ENCODE peak calls at places on chromosomes 16 and 17, in four cellular contexts. C is GM13976, Q is endothelial cell of umbilical vein, S is hypothalamus. M is an unnamed sample.

GRCh38 chr16:4489030-4489429 is 12.8 kb downstream of the HMOX2 start:
- DNase-seq in S (no peak), Q (peak), C (no peak), M (no peak)

GRCh38 chr17:49994085-49995054 is 654 bp downstream of the DLX3 start:
- DNase-seq in Q (peak), S (no peak), C (peak), M (no peak)

GRCh38 chr16:27334874-27335273 is 21.1 kb downstream of the IL4R start:
- DNase-seq in S (no peak), Q (no peak), C (no peak), M (no peak)

GRCh38 chr16:15607700-15608396 is 35.1 kb downstream of the MARF1 start:
- DNase-seq in S (no peak), C (no peak), Q (no peak), M (peak)

GRCh38 chr17:49583226-49583625 is 7.6 kb downstream of the NXPH3 start:
- DNase-seq in C (no peak), Q (no peak), S (no peak), M (no peak)

GRCh38 chr17:77429985-77430752 is 289.4 kb downstream of the SEC14L1 start:
- DNase-seq in Q (peak), S (no peak), C (peak), M (peak)

GRCh38 chr16:24701521-24701951 is 27.9 kb upstream of the TNRC6A start:
- DNase-seq in S (no peak), Q (peak), C (no peak), M (peak)

GRCh38 chr16:48182979-48183537 is 27.3 kb upstream of the ABCC12 start:
- DNase-seq in C (no peak), Q (no peak), S (no peak), M (no peak)

GRCh38 chr17:82356028-82356427 is 3.0 kb upstream of the TEX19 start:
- DNase-seq in S (no peak), C (no peak), Q (no peak), M (no peak)

GRCh38 chr17:661509-661908 is 53.1 kb downstream of the VPS53 start:
- DNase-seq in S (no peak), C (peak), Q (no peak), M (no peak)

GRCh38 chr16:30527635-30528178 is 1.3 kb upstream of the ZNF768 start:
- DNase-seq in S (no peak), C (peak), Q (no peak), M (no peak)

GRCh38 chr16:23064642-23065041 is 84.6 kb downstream of the USP31 start:
- DNase-seq in C (no peak), Q (no peak), S (no peak), M (no peak)

GRCh38 chr17:60327122-60327869 is 64.6 kb downstream of the USP32 start:
- DNase-seq in S (no peak), Q (no peak), C (no peak), M (no peak)

GRCh38 chr16:88821168-88821850 is 9.6 kb upstream of the APRT start:
- DNase-seq in C (no peak), Q (no peak), S (no peak), M (no peak)

GRCh38 chr17:56638536-56639177 is 45.2 kb downstream of the NOG start:
- DNase-seq in S (no peak), Q (no peak), C (no peak), M (no peak)

GRCh38 chr17:4679652-4680051 is 24.3 kb downstream of the PELP1 start:
- DNase-seq in Q (peak), C (no peak), S (no peak), M (peak)

GRCh38 chr17:75846701-75847594 is 2.7 kb upstream of the UNC13D start:
- DNase-seq in C (no peak), S (no peak), Q (no peak), M (no peak)

GRCh38 chr16:89137666-89138512 is 33.7 kb upstream of the CDH15 start:
- DNase-seq in Q (no peak), S (no peak), C (no peak), M (no peak)

GRCh38 chr17:40112718-40113109 is 9.1 kb upstream of the MSL1 start:
- DNase-seq in Q (no peak), C (no peak), S (no peak), M (no peak)

GRCh38 chr16:57645691-57646387 is 17.4 kb downstream of the ADGRG1 start:
- DNase-seq in Q (peak), S (no peak), C (no peak), M (peak)

GRCh38 chr16:65601781-65602180 is 479.9 kb upstream of the CDH11 start:
- DNase-seq in S (no peak), Q (no peak), C (no peak), M (no peak)

GRCh38 chr17:42121066-42121769 is at the start of gene KAT2A:
- DNase-seq in S (peak), C (peak), Q (peak), M (peak)

GRCh38 chr17:36129616-36130015 is 26.0 kb downstream of the CCL4 start:
- DNase-seq in Q (no peak), C (no peak), S (no peak), M (no peak)

GRCh38 chr16:74450236-74450635 is 29.0 kb upstream of the CLEC18B start:
- DNase-seq in Q (no peak), S (no peak), C (no peak), M (no peak)

GRCh38 chr16:31213877-31214704 is at the start of gene TRIM72:
- DNase-seq in S (no peak), Q (no peak), C (no peak), M (no peak)

GRCh38 chr16:14553447-14553846 is 76.6 kb downstream of the PARN start:
- DNase-seq in S (no peak), Q (no peak), C (no peak), M (no peak)

GRCh38 chr17:73278465-73279453 is 17.1 kb upstream of the CPSF4L start:
- DNase-seq in C (no peak), Q (peak), S (no peak), M (peak)

GRCh38 chr17:81723651-81724209 is 11.6 kb downstream of the SLC25A10 start:
- DNase-seq in Q (no peak), C (no peak), S (no peak), M (no peak)

GRCh38 chr16:15498427-15499175 is 64.2 kb downstream of the BMERB1 start:
- DNase-seq in Q (no peak), S (no peak), C (no peak), M (no peak)

GRCh38 chr16:70289229-70290098 is at the start of gene AARS1:
- DNase-seq in S (peak), Q (peak), C (peak), M (peak)

GRCh38 chr16:6081320-6081976 is 983.9 kb upstream of the EEF2KMT start:
- DNase-seq in Q (no peak), C (peak), S (peak), M (peak)

GRCh38 chr17:11511696-11512095 is 86.6 kb upstream of the DNAH9 start:
- DNase-seq in C (no peak), Q (no peak), S (no peak), M (no peak)

GRCh38 chr16:64865037-64865696 is 256.7 kb downstream of the CDH11 start:
- DNase-seq in S (no peak), C (no peak), Q (no peak), M (no peak)

GRCh38 chr17:65473985-65474384 is 87.5 kb downstream of the AXIN2 start:
- DNase-seq in Q (no peak), S (no peak), C (no peak), M (no peak)

GRCh38 chr16:67013823-67014640 is 14.9 kb upstream of the CBFB start:
- DNase-seq in C (peak), S (peak), Q (peak), M (peak)

GRCh38 chr16:89562939-89563338 is 2.5 kb downstream of the RPL13 start:
- DNase-seq in C (no peak), Q (no peak), S (no peak), M (no peak)

GRCh38 chr16:69273009-69273408 is 38.1 kb upstream of the VPS4A start:
- DNase-seq in C (no peak), S (no peak), Q (no peak), M (no peak)

GRCh38 chr16:84720180-84720579 is 20.4 kb downstream of the USP10 start:
- DNase-seq in C (no peak), S (no peak), Q (peak), M (peak)